ENCODE peak calls at places on chromosome 5, in seven cellular contexts. T is H9; P is CD8-positive, alpha-beta T cell; C is heart left ventricle; K is heart right ventricle; D is transverse colon; X is neuronal stem cell. M is an unnamed sample.

GRCh38 chr5:95730730-95731570 is at the start of gene RHOBTB3:
- DNase-seq in C (peak; percentile 93), X (peak; percentile 65), T (peak; percentile 89), P (peak; percentile 11), D (peak; percentile 89), K (peak; percentile 91), M (peak; percentile 98)

GRCh38 chr5:77957-78804 is 13.8 kb upstream of the PLEKHG4B start:
- DNase-seq in K (peak; percentile 31), D (no peak), C (peak; percentile 62), X (peak; percentile 76), P (no peak), T (no peak), M (peak; percentile 89)

GRCh38 chr5:120155873-120156272 is 308.2 kb upstream of the PRR16 start:
- DNase-seq in P (no peak), D (no peak), T (no peak), K (no peak), X (no peak), C (no peak), M (no peak)

GRCh38 chr5:5373351-5374033 is 49.0 kb upstream of the ICE1 start:
- DNase-seq in T (no peak), X (no peak), P (no peak), K (peak; percentile 18), C (peak; percentile 47), D (no peak), M (no peak)

GRCh38 chr5:34891981-34892380 is 23.3 kb downstream of the RAD1 start:
- DNase-seq in T (no peak), P (no peak), X (no peak), C (no peak), K (peak; percentile 31), D (no peak), M (no peak)

GRCh38 chr5:74212336-74212735 is 428.2 kb downstream of the ENC1 start:
- DNase-seq in C (no peak), T (peak; percentile 76), K (no peak), P (no peak), D (peak; percentile 11), X (no peak), M (peak; percentile 55)

GRCh38 chr5:65924366-65925093 is 1.8 kb upstream of the ERBIN start:
- DNase-seq in P (no peak), D (no peak), C (no peak), X (no peak), T (no peak), K (no peak), M (no peak)

GRCh38 chr5:174806729-174807128 is 82.3 kb downstream of the MSX2 start:
- DNase-seq in C (no peak), K (no peak), X (no peak), T (no peak), D (no peak), P (no peak), M (no peak)

GRCh38 chr5:159010611-159011497 is 88.9 kb downstream of the EBF1 start:
- DNase-seq in P (no peak), T (no peak), C (peak; percentile 54), X (no peak), K (peak; percentile 57), D (no peak), M (no peak)

GRCh38 chr5:147805030-147805454 is 22.5 kb upstream of the JAKMIP2 start:
- DNase-seq in P (peak; percentile 11), C (peak; percentile 27), T (no peak), X (no peak), K (no peak), D (peak; percentile 17), M (no peak)

GRCh38 chr5:172002310-172002709 is 4.1 kb downstream of the FBXW11 start:
- DNase-seq in C (no peak), T (no peak), D (no peak), P (no peak), X (no peak), K (no peak), M (no peak)

GRCh38 chr5:54135042-54135441 is 175.3 kb downstream of the ARL15 start:
- DNase-seq in X (no peak), D (no peak), C (no peak), K (no peak), T (no peak), P (no peak), M (no peak)

GRCh38 chr5:143244000-143244736 is 159.3 kb downstream of the NR3C1 start:
- DNase-seq in K (peak; percentile 55), T (no peak), C (peak; percentile 62), P (no peak), D (peak; percentile 29), X (no peak), M (peak; percentile 91)

GRCh38 chr5:16935271-16936149 is 578 bp downstream of the MYO10 start:
- DNase-seq in P (no peak), D (peak; percentile 49), T (peak; percentile 34), C (peak; percentile 54), X (no peak), K (peak; percentile 34), M (no peak)

GRCh38 chr5:171415115-171415730 is 4.2 kb upstream of the FGF18 start:
- DNase-seq in P (no peak), T (peak; percentile 34), K (no peak), D (no peak), C (no peak), X (no peak), M (peak; percentile 45)

GRCh38 chr5:23385036-23385435 is 122.4 kb upstream of the PRDM9 start:
- DNase-seq in K (no peak), X (no peak), C (no peak), P (no peak), D (no peak), T (no peak), M (no peak)

GRCh38 chr5:57302643-57303042 is 128.8 kb downstream of the GPBP1 start:
- DNase-seq in K (no peak), C (no peak), P (no peak), T (no peak), D (no peak), X (no peak), M (no peak)

GRCh38 chr5:179241175-179241574 is 104.1 kb downstream of the ADAMTS2 start:
- DNase-seq in T (peak; percentile 17), X (no peak), C (peak; percentile 40), D (peak; percentile 2), K (no peak), P (no peak), M (no peak)

GRCh38 chr5:179237770-179238627 is 107.3 kb downstream of the ADAMTS2 start:
- DNase-seq in X (no peak), C (peak; percentile 16), D (peak; percentile 3), T (peak; percentile 19), K (no peak), P (no peak), M (no peak)

GRCh38 chr5:179239256-179240135 is 105.8 kb downstream of the ADAMTS2 start:
- DNase-seq in T (peak; percentile 13), C (peak; percentile 4), K (no peak), D (peak; percentile 1), P (no peak), X (no peak), M (no peak)

GRCh38 chr5:179240561-179240960 is 104.7 kb downstream of the ADAMTS2 start:
- DNase-seq in C (peak; percentile 21), K (no peak), P (no peak), D (peak; percentile 1), X (no peak), T (peak; percentile 7), M (no peak)

DNA sequence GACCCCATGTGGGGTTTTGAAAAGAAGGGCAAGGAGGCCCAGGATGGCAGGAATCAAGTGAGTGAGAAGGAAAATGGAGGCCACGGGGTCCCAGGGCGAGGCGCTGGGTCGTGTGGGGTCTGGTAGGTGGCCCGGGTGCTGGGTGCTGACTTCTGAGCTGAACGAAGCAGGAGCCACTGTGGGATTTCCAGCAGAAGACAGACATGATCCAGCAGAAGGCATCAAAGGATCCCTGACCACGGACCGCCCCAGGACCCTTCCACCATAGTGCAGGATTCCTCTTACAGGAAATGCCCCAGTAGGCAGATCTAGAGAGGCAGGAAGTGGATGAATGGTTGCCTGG is 106.7 kb downstream of the ADAMTS2 start:
- DNase-seq in P (no peak), T (peak; percentile 14), X (no peak), K (no peak), D (no peak), C (no peak), M (no peak)
- H3K9me3 ChIP-seq in P (no peaks in the 10 kb centered on the region), T (no peaks in the 10 kb centered on the region), X (no peaks in the 10 kb centered on the region), K (peaks cover 14% of the 10 kb centered on the region), D (no peaks in the 10 kb centered on the region), C (no peaks in the 10 kb centered on the region), M (no peaks in the 10 kb centered on the region)

DNA sequence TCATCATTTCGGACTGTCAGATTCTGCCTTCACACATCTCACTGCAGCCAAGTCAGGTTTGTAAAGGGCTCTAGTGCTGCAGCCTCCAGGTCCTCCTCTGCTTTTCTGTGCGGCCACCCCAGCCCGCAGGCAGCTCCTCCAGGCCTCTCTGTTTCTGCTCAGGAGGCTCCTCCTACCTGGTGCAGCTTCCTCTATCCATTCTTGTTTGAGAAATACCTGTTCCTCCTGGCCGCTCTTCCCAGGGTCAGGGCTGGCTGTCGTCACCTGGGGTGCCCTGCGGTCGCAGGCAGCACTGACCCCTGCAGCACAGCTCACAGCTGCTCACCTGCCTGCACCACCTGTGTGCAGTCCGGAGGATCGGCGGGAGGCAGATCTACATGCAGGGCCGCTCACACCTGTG is 387.7 kb upstream of the IRX4 start:
- DNase-seq in P (no peak), C (no peak), D (no peak), K (no peak), X (no peak), T (peak; percentile 48), M (no peak)
- H3K9me3 ChIP-seq in P (no peaks in the 10 kb centered on the region), C (no peaks in the 10 kb centered on the region), D (no peaks in the 10 kb centered on the region), K (no peaks in the 10 kb centered on the region), X (no peaks in the 10 kb centered on the region), T (no peaks in the 10 kb centered on the region), M (no peaks in the 10 kb centered on the region)

DNA sequence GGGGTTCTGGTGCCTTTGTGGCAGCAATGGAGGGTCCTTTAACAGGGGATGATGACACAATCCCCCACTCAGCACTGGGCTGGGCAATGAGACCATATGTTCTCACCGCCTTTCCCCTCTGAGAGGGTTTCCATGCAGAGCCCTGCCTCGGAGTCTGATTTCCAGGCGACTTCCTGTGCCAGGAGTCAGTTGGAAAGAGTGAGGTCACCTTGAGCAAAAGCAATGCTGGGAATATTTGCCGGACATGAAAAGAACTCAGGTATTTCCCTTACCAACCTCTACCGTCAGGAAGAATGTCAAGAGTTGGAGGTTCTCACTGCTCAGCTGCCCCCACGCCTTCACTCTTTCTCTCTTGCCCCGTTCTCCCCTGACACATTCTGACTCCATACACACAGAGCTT is 284.2 kb upstream of the IRX1 start:
- DNase-seq in X (no peak), P (no peak), D (no peak), K (no peak), T (no peak), C (no peak), M (no peak)
- H3K9me3 ChIP-seq in X (peaks cover 9% of the 10 kb centered on the region), P (no peaks in the 10 kb centered on the region), D (no peaks in the 10 kb centered on the region), K (peaks cover 21% of the 10 kb centered on the region), T (no peaks in the 10 kb centered on the region), C (peaks cover 9% of the 10 kb centered on the region), M (peaks cover 20% of the 10 kb centered on the region)

DNA sequence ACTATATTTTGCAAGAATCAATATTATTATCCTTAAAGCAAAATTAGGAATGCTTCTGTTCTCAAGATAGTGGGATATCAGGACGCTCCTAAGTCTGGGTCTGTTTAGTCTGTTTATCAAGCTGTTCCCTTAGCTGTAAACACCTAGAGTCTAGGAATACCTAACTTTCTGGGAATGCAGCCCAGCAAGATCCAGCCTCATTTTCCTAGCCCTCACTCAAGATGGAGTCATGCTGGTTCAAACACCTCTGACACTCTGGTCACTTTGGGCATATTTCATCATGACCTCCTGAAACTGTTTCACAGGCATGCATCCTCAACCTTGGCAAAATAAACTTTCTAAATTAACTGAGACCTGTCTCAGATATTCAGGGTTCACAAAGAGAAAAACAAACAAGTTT is 14.4 kb upstream of the MRPS30 start:
- DNase-seq in P (no peak), T (no peak), X (no peak), C (no peak), K (no peak), D (no peak), M (no peak)
- H3K9me3 ChIP-seq in P (peaks cover 4% of the 10 kb centered on the region), T (peaks cover 19% of the 10 kb centered on the region), X (peaks cover 30% of the 10 kb centered on the region), C (peaks cover 20% of the 10 kb centered on the region), K (peaks cover 28% of the 10 kb centered on the region), D (peaks cover 9% of the 10 kb centered on the region), M (no peaks in the 10 kb centered on the region)

M was measured in esophagus muscularis mucosa.